ENCODE peak calls at places on chromosomes 6 and 20, in five cellular contexts. X is activated CD4-positive, CD25-positive, alpha-beta regulatory T cell treated with anti-CD3 and anti-CD28 coated beads, Interleukin-2, amount 50 U/mL, for 72 hours; M is T-helper 9 cell; Z is stimulated activated CD8-positive, alpha-beta memory T cell treated with anti-CD3 and anti-CD28 coated beads, Interleukin-7, amount 100 ng/mL, for 1 hour; I is BJ. G is an unnamed sample.
A peak's percentile ranks its signal among the peaks of the same experiment; 100 is the strongest.

GRCh38 chr6:52423971-52424381 is 3.8 kb downstream of the EFHC1 start:
- DNase-seq in Z (no peak), X (no peak), M (no peak), I (peak; percentile 51), G (peak; percentile 73)

GRCh38 chr6:138161434-138162103 is at the start of gene ARFGEF3:
- DNase-seq in I (no peak), M (peak; percentile 37), X (peak; percentile 60), Z (peak; percentile 31), G (no peak)

GRCh38 chr6:166624275-166624674 is 2.8 kb downstream of the RPS6KA2 start:
- DNase-seq in M (no peak), I (peak; percentile 51), X (no peak), Z (no peak), G (no peak)

GRCh38 chr20:51534764-51535386 is 7.6 kb downstream of the NFATC2 start:
- DNase-seq in M (no peak), Z (no peak), I (no peak), X (no peak), G (no peak)

GRCh38 chr6:27161946-27162603 is 85.4 kb upstream of the PRSS16 start:
- DNase-seq in I (no peak), M (no peak), Z (no peak), X (no peak), G (no peak)

GRCh38 chr20:41078329-41078728 is 49.7 kb downstream of the TOP1 start:
- DNase-seq in Z (no peak), X (no peak), I (peak; percentile 36), M (no peak), G (peak; percentile 20)

GRCh38 chr20:59356662-59357061 is 56.3 kb downstream of the EDN3 start:
- DNase-seq in Z (no peak), M (no peak), I (no peak), X (no peak), G (no peak)

GRCh38 chr6:158543606-158544185 is 16.2 kb upstream of the TMEM181 start:
- DNase-seq in X (no peak), I (no peak), Z (no peak), M (no peak), G (no peak)

GRCh38 chr20:53597521-53598120 is 4.0 kb upstream of the ZNF217 start:
- DNase-seq in X (no peak), I (no peak), Z (no peak), M (no peak), G (no peak)

GRCh38 chr6:97459986-97460385 is 177.0 kb upstream of the MMS22L start:
- DNase-seq in I (no peak), M (no peak), Z (no peak), X (no peak), G (peak; percentile 3)

GRCh38 chr6:118748311-118749062 is 97.1 kb upstream of the CEP85L start:
- DNase-seq in I (no peak), Z (no peak), X (no peak), M (no peak), G (no peak)

GRCh38 chr6:90374201-90374600 is 77.6 kb upstream of the BACH2 start:
- DNase-seq in Z (no peak), M (no peak), X (no peak), I (no peak), G (no peak)

GRCh38 chr6:4466260-4466659 is 309.9 kb upstream of the CDYL start:
- DNase-seq in I (no peak), Z (no peak), M (no peak), X (no peak), G (no peak)

GRCh38 chr20:48359692-48360337 is 468.0 kb downstream of the PREX1 start:
- DNase-seq in X (no peak), I (no peak), Z (no peak), M (no peak), G (no peak)

GRCh38 chr20:46520976-46521579 is 7.7 kb upstream of the ZNF334 start:
- DNase-seq in X (no peak), I (no peak), Z (peak; percentile 18), M (no peak), G (peak; percentile 18)

GRCh38 chr6:127051571-127052260 is 66.8 kb upstream of the RSPO3 start:
- DNase-seq in Z (no peak), M (no peak), I (peak; percentile 53), X (no peak), G (no peak)

GRCh38 chr6:34063641-34064040 is 82.2 kb downstream of the GRM4 start:
- DNase-seq in M (no peak), I (no peak), Z (no peak), X (no peak), G (no peak)

GRCh38 chr6:17015144-17015543 is 86.7 kb upstream of the STMND1 start:
- DNase-seq in I (no peak), Z (no peak), M (no peak), X (no peak), G (peak; percentile 54)

G was measured in non-pigmented ciliary epithelial cell.